ENCODE peak calls at places on chromosomes 7 and 10, in five cellular contexts. Z is astrocyte of the spinal cord, T is hepatocyte, P is right lobe of liver, Y is kidney epithelial cell. K is an unnamed sample.

GRCh38 chr7:26369519-26370385 is 78.1 kb downstream of the SNX10 start:
- DNase-seq in Z (peak), T (peak), P (no peak), Y (no peak), K (peak)

GRCh38 chr7:104045183-104045582 is 55.7 kb upstream of the RELN start:
- DNase-seq in Z (peak), T (no peak), P (no peak), Y (no peak), K (no peak)

GRCh38 chr10:69222157-69223027 is 2.3 kb downstream of the HKDC1 start:
- DNase-seq in Z (peak), T (peak), P (no peak), Y (peak), K (peak)

GRCh38 chr10:127922675-127923366 is 15.9 kb downstream of the PTPRE start:
- DNase-seq in Z (peak), T (peak), P (peak), Y (peak), K (no peak)

GRCh38 chr7:69365588-69366241 is 232.6 kb upstream of the AUTS2 start:
- DNase-seq in Z (peak), T (peak), P (no peak), Y (peak), K (no peak)

GRCh38 chr10:31186225-31187010 is 132.6 kb upstream of the ZEB1 start:
- DNase-seq in Z (peak), T (no peak), P (no peak), Y (peak), K (no peak)

GRCh38 chr7:84455788-84456187 is 261.2 kb upstream of the SEMA3A start:
- DNase-seq in Z (peak), T (no peak), P (no peak), Y (no peak), K (no peak)

GRCh38 chr10:107576746-107577145 is 412.2 kb upstream of the SORCS1 start:
- DNase-seq in Z (no peak), T (no peak), P (no peak), Y (no peak), K (no peak)

DNA sequence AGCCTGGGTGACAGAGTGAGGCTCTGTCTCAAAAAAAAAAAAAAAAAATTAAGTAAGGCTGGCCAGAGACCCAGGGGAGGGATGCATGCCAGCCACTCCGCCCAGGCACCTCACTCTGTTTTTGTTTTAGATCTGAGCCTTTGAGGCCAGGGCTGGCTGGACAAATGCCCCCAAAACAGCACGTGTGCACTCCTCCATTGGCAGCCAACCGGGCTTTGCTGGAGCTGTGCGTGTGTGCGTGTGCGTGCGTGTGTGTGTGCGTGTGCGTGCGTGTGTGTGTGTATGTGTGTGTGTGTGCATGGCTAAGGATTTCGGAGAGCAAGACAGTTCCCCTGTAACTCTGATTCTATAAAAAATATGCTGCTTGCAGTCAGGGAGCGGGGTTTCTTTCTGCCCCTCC is 28.2 kb upstream of the UNCX start:
- DNase-seq in Z (no peak), T (no peak), P (no peak), Y (no peak), K (no peak)
- H3K4me3 ChIP-seq in Z (no peak), T (no peak), P (no peak), Y (no peak), K (no peak)

GRCh38 chr10:112379635-112380296 is 5.8 kb downstream of the ACSL5 start:
- DNase-seq in Z (no peak), T (peak), P (peak), Y (no peak), K (no peak)
- H3K4me3 ChIP-seq in Z (no peak), T (no peak), P (no peak), Y (no peak), K (no peak)

GRCh38 chr10:110501142-110501937 is 3.6 kb downstream of the DUSP5 start:
- DNase-seq in Z (peak), T (peak), P (peak), Y (peak), K (no peak)
- H3K4me3 ChIP-seq in Z (peak), T (no peak), P (peak), Y (peak), K (no peak)

GRCh38 chr10:73742454-73742734 is 1.8 kb upstream of the SEC24C start:
- DNase-seq in Z (no peak), T (no peak), P (no peak), Y (no peak), K (no peak)
- H3K4me3 ChIP-seq in Z (no peak), T (no peak), P (no peak), Y (no peak), K (no peak)

K was measured in Jurkat, Clone E6-1.